ENCODE peak calls at places on chromosomes 6 and 20, in five cellular contexts. Z, N, R, H and T are unnamed samples.

GRCh38 chr20:45037050-45037449 is 63.9 kb downstream of the KCNS1 start:
- DNase-seq in Z (peak), N (no peak), R (no peak), H (no peak), T (no peak)

GRCh38 chr6:129133770-129134192 is 250.8 kb downstream of the LAMA2 start:
- DNase-seq in Z (peak), N (no peak), R (no peak), H (no peak), T (no peak)

GRCh38 chr6:154481541-154482013 is 28.9 kb downstream of the CNKSR3 start:
- DNase-seq in Z (no peak), N (no peak), R (no peak), H (no peak), T (no peak)

GRCh38 chr6:100461273-100461919 is 3.3 kb downstream of the SIM1 start:
- DNase-seq in Z (no peak), N (no peak), R (no peak), H (no peak), T (no peak)

GRCh38 chr20:50303573-50304500 is 113.2 kb downstream of the CEBPB start:
- DNase-seq in Z (peak), N (no peak), R (no peak), H (no peak), T (no peak)

GRCh38 chr20:60214901-60215522 is 256.8 kb downstream of the CDH26 start:
- DNase-seq in Z (no peak), N (no peak), R (no peak), H (no peak), T (no peak)

GRCh38 chr6:31615748-31616147 is 714 bp downstream of the AIF1 start:
- DNase-seq in Z (no peak), N (no peak), R (no peak), H (no peak), T (peak)

GRCh38 chr20:12762725-12763124 is 246.0 kb upstream of the SPTLC3 start:
- DNase-seq in Z (peak), N (no peak), R (no peak), H (no peak), T (no peak)

GRCh38 chr6:84193140-84193708 is 34.2 kb downstream of the CEP162 start:
- DNase-seq in Z (peak), N (no peak), R (peak), H (no peak), T (no peak)

GRCh38 chr6:158853072-158853871 is 34.1 kb upstream of the EZR start:
- DNase-seq in Z (peak), N (peak), R (peak), H (peak), T (peak)